ENCODE peak calls at places on chromosomes 7 and 10, in eight cellular contexts. H is coronary artery, Y is RWPE1, B is HCT116, O is GM06990, X is BJ, I is upper lobe of right lung, D is heart left ventricle. R is an unnamed sample.
A peak's percentile ranks its signal among the peaks of the same experiment; 100 is the strongest.

GRCh38 chr10:43198682-43199005 is 60.4 kb downstream of the CSGALNACT2 start:
- DNase-seq in H (no peak), Y (no peak), B (no peak), O (no peak), X (no peak), I (peak; percentile 49), D (no peak), R (no peak)

GRCh38 chr10:61465807-61466425 is 12.7 kb upstream of the TMEM26 start:
- DNase-seq in H (no peak), Y (no peak), B (no peak), O (no peak), X (no peak), I (no peak), D (no peak), R (no peak)

GRCh38 chr7:123711832-123712293 is 36.9 kb downstream of the WASL start:
- DNase-seq in H (no peak), Y (no peak), B (no peak), O (no peak), X (no peak), I (no peak), D (no peak), R (no peak)

GRCh38 chr7:138981332-138982203 is at the start of gene KIAA1549:
- DNase-seq in H (peak; percentile 69), Y (peak; percentile 66), B (peak; percentile 12), O (peak; percentile 82), X (no peak), I (peak; percentile 86), D (peak; percentile 68), R (peak; percentile 31)

GRCh38 chr10:47247190-47248059 is 52.6 kb upstream of the GDF10 start:
- DNase-seq in H (peak; percentile 63), Y (no peak), B (no peak), O (no peak), X (no peak), I (no peak), D (no peak), R (no peak)

GRCh38 chr10:119680050-119680449 is 28.9 kb downstream of the BAG3 start:
- DNase-seq in H (no peak), Y (peak; percentile 97), B (peak; percentile 33), O (no peak), X (peak; percentile 55), I (no peak), D (no peak), R (no peak)

GRCh38 chr7:131194070-131194865 is 133.4 kb upstream of the MKLN1 start:
- DNase-seq in H (no peak), Y (no peak), B (no peak), O (no peak), X (no peak), I (no peak), D (no peak), R (no peak)

GRCh38 chr7:79570904-79571303 is 117.4 kb upstream of the MAGI2 start:
- DNase-seq in H (no peak), Y (no peak), B (no peak), O (no peak), X (no peak), I (no peak), D (no peak), R (no peak)

GRCh38 chr10:123250640-123251039 is 96.4 kb downstream of the BUB3 start:
- DNase-seq in H (no peak), Y (no peak), B (no peak), O (no peak), X (no peak), I (no peak), D (no peak), R (no peak)

GRCh38 chr7:120168066-120168465 is 104.9 kb upstream of the KCND2 start:
- DNase-seq in H (no peak), Y (no peak), B (no peak), O (no peak), X (no peak), I (no peak), D (no peak), R (peak; percentile 23)

GRCh38 chr7:70316745-70317144 is 718.5 kb downstream of the AUTS2 start:
- DNase-seq in H (no peak), Y (no peak), B (no peak), O (no peak), X (no peak), I (no peak), D (no peak), R (no peak)

GRCh38 chr10:8054498-8055407 is at the start of gene GATA3:
- DNase-seq in H (no peak), Y (peak; percentile 55), B (no peak), O (peak; percentile 76), X (no peak), I (peak; percentile 77), D (peak; percentile 68), R (no peak)

GRCh38 chr7:111390000-111390399 is 172.3 kb downstream of the IMMP2L start:
- DNase-seq in H (no peak), Y (no peak), B (no peak), O (peak; percentile 1), X (no peak), I (no peak), D (no peak), R (no peak)

GRCh38 chr10:102648269-102648888 is 4.1 kb downstream of the TRIM8 start:
- DNase-seq in H (no peak), Y (no peak), B (no peak), O (no peak), X (no peak), I (no peak), D (no peak), R (no peak)

GRCh38 chr7:64308019-64308275 is 5.8 kb upstream of the ZNF736 start:
- DNase-seq in H (no peak), Y (no peak), B (no peak), O (peak; percentile 9), X (no peak), I (no peak), D (no peak), R (no peak)

GRCh38 chr10:56911906-56912480 is 550.9 kb upstream of the ZWINT start:
- DNase-seq in H (no peak), Y (no peak), B (no peak), O (no peak), X (no peak), I (no peak), D (no peak), R (no peak)

GRCh38 chr10:123945506-123945905 is 53.9 kb upstream of the CPXM2 start:
- DNase-seq in H (no peak), Y (no peak), B (peak; percentile 63), O (no peak), X (peak; percentile 53), I (no peak), D (no peak), R (no peak)

GRCh38 chr10:70940834-70941568 is 52.6 kb upstream of the PCBD1 start:
- DNase-seq in H (no peak), Y (peak; percentile 33), B (no peak), O (no peak), X (no peak), I (no peak), D (peak; percentile 42), R (no peak)

GRCh38 chr7:974172-974571 is 1.2 kb downstream of the COX19 start:
- DNase-seq in H (no peak), Y (no peak), B (no peak), O (no peak), X (no peak), I (no peak), D (no peak), R (no peak)

GRCh38 chr10:103572597-103573321 is 79.3 kb downstream of the NEURL1 start:
- DNase-seq in H (no peak), Y (no peak), B (no peak), O (no peak), X (no peak), I (no peak), D (no peak), R (no peak)

GRCh38 chr7:124276005-124276606 is 243.2 kb upstream of the TMEM229A start:
- DNase-seq in H (no peak), Y (peak; percentile 10), B (peak; percentile 45), O (no peak), X (no peak), I (no peak), D (no peak), R (no peak)

GRCh38 chr7:133290041-133290440 is 37.2 kb downstream of the EXOC4 start:
- DNase-seq in H (no peak), Y (no peak), B (no peak), O (no peak), X (no peak), I (no peak), D (no peak), R (no peak)

GRCh38 chr10:69883256-69883655 is 81.5 kb downstream of the COL13A1 start:
- DNase-seq in H (no peak), Y (peak; percentile 64), B (no peak), O (no peak), X (no peak), I (no peak), D (no peak), R (no peak)
- TF ChIP-seq CTCF in H (no peak), Y (no peak), B (peak; percentile 55), O (no peak), X (no peak), I (peak; percentile 18), D (no peak), R (no peak)

GRCh38 chr10:78772083-78772482 is 296.7 kb upstream of the ZMIZ1 start:
- DNase-seq in H (no peak), Y (no peak), B (no peak), O (no peak), X (no peak), I (peak; percentile 35), D (no peak), R (no peak)
- TF ChIP-seq CTCF in H (no peak), Y (no peak), B (no peak), O (no peak), X (no peak), I (no peak), D (no peak), R (no peak)

GRCh38 chr10:77082601-77083252 is 554.9 kb downstream of the KCNMA1 start:
- DNase-seq in H (no peak), Y (no peak), B (no peak), O (no peak), X (no peak), I (no peak), D (no peak), R (no peak)
- TF ChIP-seq CTCF in H (no peak), Y (no peak), B (peak; percentile 40), O (peak; percentile 35), X (no peak), I (no peak), D (peak; percentile 8), R (no peak)

GRCh38 chr7:24054231-24054630 is 229.8 kb upstream of the NPY start:
- DNase-seq in H (no peak), Y (no peak), B (no peak), O (no peak), X (no peak), I (no peak), D (no peak), R (no peak)

GRCh38 chr7:24058953-24059352 is 225.0 kb upstream of the NPY start:
- DNase-seq in H (no peak), Y (no peak), B (no peak), O (no peak), X (no peak), I (no peak), D (no peak), R (no peak)

GRCh38 chr7:24059775-24060174 is 224.2 kb upstream of the NPY start:
- DNase-seq in H (no peak), Y (no peak), B (no peak), O (no peak), X (no peak), I (no peak), D (no peak), R (no peak)

GRCh38 chr7:24052572-24053223 is 231.3 kb upstream of the NPY start:
- DNase-seq in H (no peak), Y (peak; percentile 79), B (peak; percentile 7), O (no peak), X (peak; percentile 61), I (no peak), D (no peak), R (peak; percentile 12)

GRCh38 chr7:24057243-24057642 is 226.7 kb upstream of the NPY start:
- DNase-seq in H (no peak), Y (no peak), B (peak; percentile 8), O (no peak), X (no peak), I (no peak), D (no peak), R (no peak)
- TF ChIP-seq CTCF in H (no peak), Y (no peak), B (peak; percentile 58), O (peak; percentile 36), X (peak; percentile 10), I (no peak), D (no peak), R (no peak)

R was measured in AG09319.